ENCODE peak calls at places on chromosomes 1 and 21, in five cellular contexts. D, G, T, M and J are unnamed samples.

GRCh38 chr1:54571326-54571725 is 23.3 kb downstream of the ACOT11 start:
- DNase-seq in M (no peak), D (no peak), G (no peak), T (no peak), J (no peak)

GRCh38 chr1:201782353-201782752 is 46.6 kb upstream of the IPO9 start:
- DNase-seq in D (no peak), T (no peak), M (no peak), G (no peak), J (no peak)

GRCh38 chr1:24964811-24965570 is 34.9 kb upstream of the RUNX3 start:
- DNase-seq in M (no peak), G (no peak), T (peak; percentile 94), D (peak; percentile 50), J (no peak)

GRCh38 chr1:205791568-205792180 is 16.4 kb upstream of the RAB29 start:
- DNase-seq in T (peak; percentile 21), M (no peak), D (peak; percentile 44), G (peak; percentile 42), J (no peak)

GRCh38 chr21:45050786-45051489 is 23.4 kb upstream of the ADARB1 start:
- DNase-seq in M (no peak), D (peak; percentile 100), G (no peak), T (peak; percentile 71), J (no peak)

GRCh38 chr1:14686701-14687100 is 88.2 kb downstream of the KAZN start:
- DNase-seq in T (no peak), D (no peak), G (no peak), M (no peak), J (no peak)

GRCh38 chr1:211634931-211635330 is 40.5 kb downstream of the NEK2 start:
- DNase-seq in M (no peak), D (no peak), T (no peak), G (no peak), J (no peak)

GRCh38 chr1:3981261-3981660 is 81.2 kb upstream of the C1orf174 start:
- DNase-seq in D (no peak), G (no peak), M (no peak), T (no peak), J (no peak)

GRCh38 chr1:26321315-26322041 is 3.7 kb downstream of the CD52 start:
- DNase-seq in G (peak; percentile 76), D (peak; percentile 77), T (peak; percentile 70), M (peak; percentile 54), J (no peak)

GRCh38 chr1:226608699-226609505 is 60.3 kb downstream of the STUM start:
- DNase-seq in D (peak; percentile 59), M (peak; percentile 51), G (peak; percentile 20), T (peak; percentile 44), J (peak; percentile 25)

GRCh38 chr1:84698718-84699117 is 8.5 kb upstream of the SSX2IP start:
- DNase-seq in M (peak; percentile 36), T (peak; percentile 88), G (peak; percentile 77), D (peak; percentile 93), J (peak; percentile 42)

GRCh38 chr1:158037876-158038359 is 44.5 kb downstream of the KIRREL1 start:
- DNase-seq in G (peak; percentile 62), D (peak; percentile 67), T (peak; percentile 51), M (no peak), J (no peak)

GRCh38 chr1:68016364-68016763 is 34.1 kb downstream of the DIRAS3 start:
- DNase-seq in G (peak; percentile 3), D (peak; percentile 34), M (no peak), T (peak; percentile 48), J (no peak)

GRCh38 chr1:175788586-175789252 is 45.3 kb upstream of the TNR start:
- DNase-seq in T (no peak), D (no peak), M (no peak), G (no peak), J (no peak)

GRCh38 chr21:18498428-18498827 is 94.8 kb upstream of the TMPRSS15 start:
- DNase-seq in T (no peak), D (no peak), M (no peak), G (no peak), J (no peak)

GRCh38 chr1:112520166-112520565 is 11.4 kb downstream of the WNT2B start:
- DNase-seq in M (no peak), T (no peak), D (no peak), G (no peak), J (no peak)

GRCh38 chr1:8344893-8345507 is 27.1 kb downstream of the SLC45A1 start:
- DNase-seq in D (no peak), G (no peak), T (no peak), M (no peak), J (no peak)

GRCh38 chr1:223844521-223844961 is 1.2 kb downstream of the TP53BP2 start:
- DNase-seq in T (no peak), D (no peak), M (no peak), G (no peak), J (no peak)

GRCh38 chr1:165173409-165173808 is 183.1 kb downstream of the LMX1A start:
- DNase-seq in M (no peak), T (no peak), G (peak; percentile 39), D (no peak), J (peak; percentile 48)

GRCh38 chr1:50531027-50531426 is 107.8 kb upstream of the DMRTA2 start:
- DNase-seq in T (no peak), D (peak; percentile 11), G (no peak), M (no peak), J (no peak)

GRCh38 chr1:247435026-247435770 is 19.2 kb downstream of the NLRP3 start:
- DNase-seq in G (no peak), M (no peak), T (no peak), D (no peak), J (no peak)

GRCh38 chr1:154969246-154969645 is 1.3 kb downstream of the SHC1 start:
- DNase-seq in G (no peak), D (no peak), M (no peak), T (no peak), J (no peak)

GRCh38 chr1:154968731-154969130 is 1.8 kb downstream of the SHC1 start:
- DNase-seq in G (no peak), M (no peak), D (no peak), T (no peak), J (no peak)

GRCh38 chr1:154969741-154970452 is 650 bp downstream of the SHC1 start:
- DNase-seq in T (no peak), G (no peak), M (no peak), D (no peak), J (no peak)

GRCh38 chr1:154966111-154966510 is 4.4 kb downstream of the SHC1 start:
- DNase-seq in T (no peak), G (no peak), D (no peak), M (no peak), J (no peak)

DNA sequence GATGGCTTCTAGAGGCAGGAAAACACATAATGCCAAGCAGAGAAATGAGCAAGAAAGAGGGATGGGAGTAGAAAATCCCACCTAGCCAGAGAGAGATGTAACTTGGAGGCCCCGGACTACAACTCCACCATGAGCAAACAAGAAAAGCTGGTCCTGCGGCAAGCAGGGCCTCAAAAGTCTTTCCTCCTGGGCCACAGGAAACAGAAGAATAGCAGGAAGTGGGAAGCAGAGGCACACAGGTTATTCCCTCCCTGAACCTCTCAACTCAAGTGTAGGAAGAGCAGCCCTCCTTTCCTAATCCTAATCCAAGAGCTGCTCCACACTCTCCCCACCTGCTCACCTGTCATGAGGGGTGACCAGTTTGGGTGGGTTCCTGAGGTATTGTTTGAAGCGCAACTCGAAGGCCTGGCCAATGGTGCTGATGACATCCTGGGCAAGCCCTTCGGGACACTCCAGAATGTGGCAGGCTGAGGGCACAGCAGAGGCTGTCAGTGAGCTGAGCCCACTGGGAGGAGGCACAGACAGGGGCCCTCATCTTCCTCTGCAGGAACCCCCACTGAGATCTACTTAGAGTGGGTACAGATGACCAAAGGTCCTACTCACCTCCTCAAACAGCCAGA is 3.1 kb downstream of the SHC1 start:
- DNase-seq in D (no peak), M (no peak), T (no peak), G (no peak), J (no peak)
- H3K9ac ChIP-seq in D (peak overlapping the region; percentile 6), M (no peak overlapping the region), T (no peak overlapping the region), G (no peak overlapping the region), J (no peak overlapping the region)

GRCh38 chr1:19775831-19776230 is 23.9 kb downstream of the TMCO4 start:
- DNase-seq in D (no peak), M (no peak), T (no peak), G (no peak), J (no peak)

GRCh38 chr1:19776933-19777332 is 22.8 kb downstream of the TMCO4 start:
- DNase-seq in M (no peak), D (no peak), G (no peak), T (no peak), J (no peak)

GRCh38 chr1:19776287-19776686 is 23.4 kb downstream of the TMCO4 start:
- DNase-seq in D (no peak), M (no peak), T (no peak), G (no peak), J (no peak)

GRCh38 chr1:19774180-19774785 is 25.4 kb downstream of the TMCO4 start:
- DNase-seq in G (no peak), T (no peak), M (no peak), D (no peak), J (no peak)

DNA sequence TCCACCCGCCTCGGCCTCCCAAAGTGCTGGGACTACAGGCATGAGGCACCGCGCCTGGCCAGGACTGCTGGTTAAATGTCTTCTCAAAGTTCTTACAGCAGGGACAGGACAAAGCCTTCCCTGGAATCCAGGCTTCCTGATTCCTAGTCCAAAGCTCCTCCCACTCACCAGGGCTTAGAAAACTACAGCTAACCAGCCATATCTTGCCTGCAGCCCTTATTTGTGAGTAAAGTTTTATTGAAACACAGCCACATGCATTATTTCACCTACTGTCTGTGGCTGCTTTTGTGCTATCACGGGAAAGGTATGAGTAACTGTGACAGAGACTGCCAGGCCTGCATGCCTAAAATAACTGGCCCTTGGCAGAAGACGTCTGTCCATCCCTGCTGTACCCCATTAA is 24.4 kb downstream of the TMCO4 start:
- DNase-seq in D (no peak), T (peak; percentile 35), M (no peak), G (peak; percentile 12), J (no peak)
- H3K4me1 ChIP-seq in D (no peaks in the 10 kb centered on the region), T (no peaks in the 10 kb centered on the region), M (no peaks in the 10 kb centered on the region), G (no peaks in the 10 kb centered on the region), J (no peaks in the 10 kb centered on the region)

GRCh38 chr1:72938408-72938807 is 656.1 kb upstream of the NEGR1 start:
- DNase-seq in T (no peak), D (no peak), M (no peak), G (no peak), J (no peak)
- H3K9ac ChIP-seq in T (no peak overlapping the region), D (no peak overlapping the region), M (no peak overlapping the region), G (no peak overlapping the region), J (no peak overlapping the region)

GRCh38 chr1:57164584-57164983 is 198.8 kb upstream of the C8B start:
- DNase-seq in M (no peak), G (no peak), T (no peak), D (no peak), J (no peak)
- H3K4me1 ChIP-seq in M (no peaks in the 10 kb centered on the region), G (no peaks in the 10 kb centered on the region), T (no peaks in the 10 kb centered on the region), D (no peaks in the 10 kb centered on the region), J (no peaks in the 10 kb centered on the region)